ENCODE peak calls at places on chromosomes 4 and X, in nine cellular contexts. One of them, this sample, is unnamed. For H3K27me3, the result is how much of the 10 kb centered on the place peaks cover.

GRCh38 chr4:98101988-98102387 is 41.3 kb downstream of the STPG2 start:
- DNase-seq in HL-60: no peak
- DNase-seq in GM12878: no peak
- DNase-seq in esophagus muscularis mucosa: no peak
- DNase-seq in transverse colon: no peak
- DNase-seq in suprapubic skin: no peak
- DNase-seq in Panc1: no peak
- DNase-seq in stomach: no peak
- DNase-seq in HCT116: no peak
- DNase-seq in this sample: no peak

GRCh38 chr4:143353797-143354196 is 17.1 kb downstream of the GAB1 start:
- DNase-seq in HL-60: no peak
- DNase-seq in suprapubic skin: no peak
- DNase-seq in stomach: no peak
- DNase-seq in HCT116: no peak
- DNase-seq in Panc1: no peak
- DNase-seq in esophagus muscularis mucosa: no peak
- DNase-seq in GM12878: no peak
- DNase-seq in transverse colon: no peak
- DNase-seq in this sample: no peak

GRCh38 chr4:123452585-123452984 is 56.0 kb downstream of the SPRY1 start:
- DNase-seq in stomach: peak
- DNase-seq in HL-60: no peak
- DNase-seq in GM12878: no peak
- DNase-seq in esophagus muscularis mucosa: no peak
- DNase-seq in Panc1: peak
- DNase-seq in HCT116: no peak
- DNase-seq in transverse colon: peak
- DNase-seq in suprapubic skin: no peak
- DNase-seq in this sample: peak

GRCh38 chrX:9340619-9341304 is 124.1 kb upstream of the TBL1X start:
- DNase-seq in HCT116: no peak
- DNase-seq in suprapubic skin: peak
- DNase-seq in transverse colon: peak
- DNase-seq in HL-60: peak
- DNase-seq in GM12878: peak
- DNase-seq in esophagus muscularis mucosa: no peak
- DNase-seq in stomach: peak
- DNase-seq in Panc1: no peak
- DNase-seq in this sample: peak

GRCh38 chr4:859496-859895 is 33.6 kb upstream of the CPLX1 start:
- DNase-seq in stomach: no peak
- DNase-seq in suprapubic skin: no peak
- DNase-seq in Panc1: no peak
- DNase-seq in esophagus muscularis mucosa: no peak
- DNase-seq in transverse colon: no peak
- DNase-seq in HL-60: no peak
- DNase-seq in HCT116: no peak
- DNase-seq in GM12878: no peak
- DNase-seq in this sample: no peak

GRCh38 chrX:15336023-15336413 is 695 bp upstream of the PIGA start:
- DNase-seq in HCT116: no peak
- DNase-seq in esophagus muscularis mucosa: no peak
- DNase-seq in suprapubic skin: no peak
- DNase-seq in stomach: no peak
- DNase-seq in transverse colon: peak
- DNase-seq in Panc1: no peak
- DNase-seq in HL-60: no peak
- DNase-seq in GM12878: no peak
- DNase-seq in this sample: peak

GRCh38 chr4:54400802-54401201 is 171.7 kb downstream of the PDGFRA start:
- DNase-seq in Panc1: no peak
- DNase-seq in HCT116: no peak
- DNase-seq in suprapubic skin: no peak
- DNase-seq in HL-60: no peak
- DNase-seq in GM12878: no peak
- DNase-seq in transverse colon: no peak
- DNase-seq in esophagus muscularis mucosa: no peak
- DNase-seq in stomach: no peak
- DNase-seq in this sample: no peak

GRCh38 chr4:3489451-3489962 is 26.4 kb downstream of the DOK7 start:
- DNase-seq in esophagus muscularis mucosa: no peak
- DNase-seq in HL-60: no peak
- DNase-seq in Panc1: no peak
- DNase-seq in suprapubic skin: no peak
- DNase-seq in transverse colon: no peak
- DNase-seq in stomach: no peak
- DNase-seq in HCT116: no peak
- DNase-seq in GM12878: no peak
- DNase-seq in this sample: no peak

GRCh38 chr4:3257691-3258482 is 8.9 kb downstream of the MSANTD1 start:
- DNase-seq in transverse colon: peak
- DNase-seq in HL-60: peak
- DNase-seq in HCT116: no peak
- DNase-seq in stomach: peak
- DNase-seq in Panc1: no peak
- DNase-seq in GM12878: peak
- DNase-seq in esophagus muscularis mucosa: no peak
- DNase-seq in suprapubic skin: no peak
- DNase-seq in this sample: no peak

GRCh38 chr4:176778491-176778890 is 14.2 kb downstream of the VEGFC start:
- DNase-seq in HCT116: no peak
- DNase-seq in stomach: no peak
- DNase-seq in transverse colon: no peak
- DNase-seq in esophagus muscularis mucosa: no peak
- DNase-seq in suprapubic skin: peak
- DNase-seq in GM12878: no peak
- DNase-seq in Panc1: no peak
- DNase-seq in HL-60: no peak
- DNase-seq in this sample: no peak

GRCh38 chrX:75746891-75747639 is 38.0 kb downstream of the MAGEE2 start:
- DNase-seq in stomach: peak
- DNase-seq in GM12878: no peak
- DNase-seq in HL-60: no peak
- DNase-seq in Panc1: no peak
- DNase-seq in esophagus muscularis mucosa: no peak
- DNase-seq in suprapubic skin: no peak
- DNase-seq in HCT116: no peak
- DNase-seq in transverse colon: peak
- DNase-seq in this sample: peak
- H3K27me3 ChIP-seq in stomach: under half
- H3K27me3 ChIP-seq in GM12878: under half
- H3K27me3 ChIP-seq in HL-60: under half
- H3K27me3 ChIP-seq in Panc1: under half
- H3K27me3 ChIP-seq in esophagus muscularis mucosa: under half
- H3K27me3 ChIP-seq in suprapubic skin: under half
- H3K27me3 ChIP-seq in HCT116: under half
- H3K27me3 ChIP-seq in transverse colon: under half
- H3K27me3 ChIP-seq in this sample: under half

GRCh38 chr4:41709844-41710481 is 38.6 kb downstream of the PHOX2B start:
- DNase-seq in esophagus muscularis mucosa: no peak
- DNase-seq in HL-60: no peak
- DNase-seq in GM12878: no peak
- DNase-seq in HCT116: no peak
- DNase-seq in transverse colon: no peak
- DNase-seq in stomach: no peak
- DNase-seq in suprapubic skin: no peak
- DNase-seq in Panc1: no peak
- DNase-seq in this sample: no peak
- TF ChIP-seq POLR2AphosphoS5 in esophagus muscularis mucosa: no peak
- TF ChIP-seq POLR2AphosphoS5 in HL-60: no peak
- TF ChIP-seq POLR2AphosphoS5 in GM12878: no peak
- TF ChIP-seq POLR2AphosphoS5 in HCT116: no peak
- TF ChIP-seq POLR2AphosphoS5 in transverse colon: no peak
- TF ChIP-seq POLR2AphosphoS5 in stomach: no peak
- TF ChIP-seq POLR2AphosphoS5 in suprapubic skin: no peak
- TF ChIP-seq POLR2AphosphoS5 in Panc1: no peak
- TF ChIP-seq POLR2AphosphoS5 in this sample: peak

GRCh38 chr4:5885733-5886132 is 7.2 kb downstream of the CRMP1 start:
- DNase-seq in HCT116: no peak
- DNase-seq in suprapubic skin: no peak
- DNase-seq in esophagus muscularis mucosa: no peak
- DNase-seq in Panc1: no peak
- DNase-seq in transverse colon: no peak
- DNase-seq in stomach: no peak
- DNase-seq in HL-60: no peak
- DNase-seq in GM12878: no peak
- DNase-seq in this sample: no peak

GRCh38 chr4:5888706-5889696 is 3.9 kb downstream of the CRMP1 start:
- DNase-seq in HCT116: no peak
- DNase-seq in stomach: no peak
- DNase-seq in suprapubic skin: no peak
- DNase-seq in GM12878: no peak
- DNase-seq in Panc1: no peak
- DNase-seq in HL-60: no peak
- DNase-seq in esophagus muscularis mucosa: no peak
- DNase-seq in transverse colon: no peak
- DNase-seq in this sample: no peak

GRCh38 chr4:5888222-5888701 is 4.6 kb downstream of the CRMP1 start:
- DNase-seq in transverse colon: no peak
- DNase-seq in HL-60: no peak
- DNase-seq in GM12878: no peak
- DNase-seq in HCT116: no peak
- DNase-seq in suprapubic skin: no peak
- DNase-seq in Panc1: no peak
- DNase-seq in stomach: no peak
- DNase-seq in esophagus muscularis mucosa: no peak
- DNase-seq in this sample: no peak

GRCh38 chr4:5887361-5888221 is 5.3 kb downstream of the CRMP1 start:
- DNase-seq in Panc1: no peak
- DNase-seq in suprapubic skin: no peak
- DNase-seq in HCT116: no peak
- DNase-seq in GM12878: no peak
- DNase-seq in HL-60: no peak
- DNase-seq in transverse colon: no peak
- DNase-seq in esophagus muscularis mucosa: no peak
- DNase-seq in stomach: no peak
- DNase-seq in this sample: no peak

DNA sequence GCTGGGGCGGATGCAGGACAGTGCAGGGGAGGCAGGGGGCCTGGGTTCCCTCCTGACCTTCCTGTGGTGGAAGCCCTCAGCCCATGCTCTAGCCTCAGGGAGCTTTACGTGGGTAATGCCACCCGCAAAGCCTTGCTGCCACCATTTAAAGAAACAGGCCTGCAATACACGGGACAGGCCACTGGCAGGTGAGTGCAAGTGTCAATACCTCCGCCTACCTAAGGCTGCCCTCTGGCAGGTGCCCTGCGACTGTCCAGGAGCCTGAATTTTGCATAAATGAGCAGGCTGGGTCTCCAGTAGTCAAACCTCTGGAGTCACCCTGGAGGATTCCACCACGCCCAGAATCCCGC is 5.9 kb downstream of the CRMP1 start:
- DNase-seq in HCT116: no peak
- DNase-seq in transverse colon: no peak
- DNase-seq in stomach: no peak
- DNase-seq in Panc1: no peak
- DNase-seq in GM12878: no peak
- DNase-seq in suprapubic skin: no peak
- DNase-seq in HL-60: no peak
- DNase-seq in esophagus muscularis mucosa: no peak
- DNase-seq in this sample: no peak
- H3K27me3 ChIP-seq in HCT116: under half
- H3K27me3 ChIP-seq in transverse colon: half or more
- H3K27me3 ChIP-seq in stomach: half or more
- H3K27me3 ChIP-seq in Panc1: under half
- H3K27me3 ChIP-seq in GM12878: under half
- H3K27me3 ChIP-seq in suprapubic skin: half or more
- H3K27me3 ChIP-seq in HL-60: under half
- H3K27me3 ChIP-seq in esophagus muscularis mucosa: half or more
- H3K27me3 ChIP-seq in this sample: under half

GRCh38 chrX:23907496-23908218 is at the start of the genes APOO and CXorf58:
- DNase-seq in Panc1: no peak
- DNase-seq in HL-60: peak
- DNase-seq in transverse colon: peak
- DNase-seq in HCT116: peak
- DNase-seq in stomach: peak
- DNase-seq in GM12878: peak
- DNase-seq in esophagus muscularis mucosa: peak
- DNase-seq in suprapubic skin: peak
- DNase-seq in this sample: peak
- TF ChIP-seq POLR2AphosphoS5 in Panc1: no peak
- TF ChIP-seq POLR2AphosphoS5 in HL-60: no peak
- TF ChIP-seq POLR2AphosphoS5 in transverse colon: no peak
- TF ChIP-seq POLR2AphosphoS5 in HCT116: peak
- TF ChIP-seq POLR2AphosphoS5 in stomach: no peak
- TF ChIP-seq POLR2AphosphoS5 in GM12878: peak
- TF ChIP-seq POLR2AphosphoS5 in esophagus muscularis mucosa: peak
- TF ChIP-seq POLR2AphosphoS5 in suprapubic skin: peak
- TF ChIP-seq POLR2AphosphoS5 in this sample: peak

DNA sequence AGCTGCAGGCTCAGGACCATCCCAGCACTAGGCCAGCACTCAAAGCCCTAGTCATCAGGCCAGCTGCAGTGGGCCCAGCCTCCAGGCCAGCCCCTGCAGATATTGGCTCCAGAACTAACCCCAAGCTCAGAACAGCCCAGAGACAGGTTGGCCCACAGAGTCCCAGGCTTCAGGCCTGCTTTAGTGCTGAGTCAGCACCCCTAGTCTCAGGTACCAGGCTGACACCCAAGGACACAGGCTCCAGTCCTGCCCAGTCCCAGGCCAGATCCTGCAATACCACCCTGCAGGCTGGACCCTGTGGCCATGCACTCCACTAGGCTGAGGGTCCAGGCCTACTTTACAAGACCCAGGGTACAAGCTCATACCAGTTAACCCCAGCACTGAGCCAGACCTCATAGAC is 234.4 kb upstream of the GPRIN3 start:
- DNase-seq in esophagus muscularis mucosa: no peak
- DNase-seq in Panc1: no peak
- DNase-seq in HL-60: no peak
- DNase-seq in transverse colon: no peak
- DNase-seq in GM12878: no peak
- DNase-seq in suprapubic skin: no peak
- DNase-seq in HCT116: no peak
- DNase-seq in stomach: no peak
- DNase-seq in this sample: no peak
- H3K27me3 ChIP-seq in esophagus muscularis mucosa: under half
- H3K27me3 ChIP-seq in Panc1: under half
- H3K27me3 ChIP-seq in HL-60: under half
- H3K27me3 ChIP-seq in transverse colon: under half
- H3K27me3 ChIP-seq in GM12878: under half
- H3K27me3 ChIP-seq in suprapubic skin: under half
- H3K27me3 ChIP-seq in HCT116: under half
- H3K27me3 ChIP-seq in stomach: under half
- H3K27me3 ChIP-seq in this sample: under half

DNA sequence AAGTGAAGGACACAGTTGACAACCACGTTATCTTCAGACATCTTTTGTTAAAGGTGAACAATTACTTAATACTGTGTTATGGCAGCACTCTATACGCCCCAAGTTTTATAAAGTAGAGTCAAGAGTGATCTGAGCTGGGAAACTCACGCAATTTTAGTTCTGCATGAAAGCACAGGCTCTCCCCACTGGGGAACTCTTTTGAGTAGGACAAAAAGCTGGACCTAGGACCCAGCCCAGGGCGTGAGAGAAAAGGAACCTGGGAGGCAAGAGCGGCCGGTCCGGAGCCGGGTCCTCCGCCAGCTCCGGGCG is 152.6 kb upstream of the SLC4A4 start:
- DNase-seq in HL-60: no peak
- DNase-seq in Panc1: no peak
- DNase-seq in stomach: no peak
- DNase-seq in esophagus muscularis mucosa: no peak
- DNase-seq in GM12878: no peak
- DNase-seq in HCT116: no peak
- DNase-seq in suprapubic skin: no peak
- DNase-seq in transverse colon: no peak
- DNase-seq in this sample: no peak
- TF ChIP-seq POLR2AphosphoS5 in HL-60: no peak
- TF ChIP-seq POLR2AphosphoS5 in Panc1: no peak
- TF ChIP-seq POLR2AphosphoS5 in stomach: no peak
- TF ChIP-seq POLR2AphosphoS5 in esophagus muscularis mucosa: no peak
- TF ChIP-seq POLR2AphosphoS5 in GM12878: no peak
- TF ChIP-seq POLR2AphosphoS5 in HCT116: no peak
- TF ChIP-seq POLR2AphosphoS5 in suprapubic skin: no peak
- TF ChIP-seq POLR2AphosphoS5 in transverse colon: no peak
- TF ChIP-seq POLR2AphosphoS5 in this sample: no peak